ENCODE peak calls at places on chromosomes 11 and 22, in six cellular contexts. One of them, this sample, is unnamed.

GRCh38 chr22:26482171-26482570 is 1.4 kb downstream of the HPS4 start:
- DNase-seq in naive thymus-derived CD4-positive, alpha-beta T cell: no peak
- DNase-seq in cardiac fibroblast: no peak
- DNase-seq in stimulated activated CD4-positive, alpha-beta T cell treated with anti-CD3 and anti-CD28 coated beads, Interleukin-1b, Interleukin-23, amount 100 ng/mL, for 1 hour: no peak
- DNase-seq in activated CD8-positive, alpha-beta memory T cell treated with anti-CD3 and anti-CD28 coated beads for 1 hour: no peak
- DNase-seq in AG09309: no peak
- DNase-seq in this sample: no peak

GRCh38 chr11:20634044-20634443 is 34.6 kb downstream of the SLC6A5 start:
- DNase-seq in cardiac fibroblast: no peak
- DNase-seq in AG09309: no peak
- DNase-seq in stimulated activated CD4-positive, alpha-beta T cell treated with anti-CD3 and anti-CD28 coated beads, Interleukin-1b, Interleukin-23, amount 100 ng/mL, for 1 hour: no peak
- DNase-seq in naive thymus-derived CD4-positive, alpha-beta T cell: no peak
- DNase-seq in activated CD8-positive, alpha-beta memory T cell treated with anti-CD3 and anti-CD28 coated beads for 1 hour: no peak
- DNase-seq in this sample: peak

GRCh38 chr22:30636226-30637077 is 871 bp downstream of the SLC35E4 start:
- DNase-seq in cardiac fibroblast: no peak
- DNase-seq in AG09309: no peak
- DNase-seq in stimulated activated CD4-positive, alpha-beta T cell treated with anti-CD3 and anti-CD28 coated beads, Interleukin-1b, Interleukin-23, amount 100 ng/mL, for 1 hour: no peak
- DNase-seq in activated CD8-positive, alpha-beta memory T cell treated with anti-CD3 and anti-CD28 coated beads for 1 hour: no peak
- DNase-seq in naive thymus-derived CD4-positive, alpha-beta T cell: peak
- DNase-seq in this sample: no peak

GRCh38 chr22:19065298-19065859 is 56.8 kb downstream of the DGCR2 start:
- DNase-seq in cardiac fibroblast: no peak
- DNase-seq in AG09309: no peak
- DNase-seq in stimulated activated CD4-positive, alpha-beta T cell treated with anti-CD3 and anti-CD28 coated beads, Interleukin-1b, Interleukin-23, amount 100 ng/mL, for 1 hour: no peak
- DNase-seq in activated CD8-positive, alpha-beta memory T cell treated with anti-CD3 and anti-CD28 coated beads for 1 hour: no peak
- DNase-seq in naive thymus-derived CD4-positive, alpha-beta T cell: no peak
- DNase-seq in this sample: no peak

GRCh38 chr11:35994421-35994820 is 50.6 kb downstream of the LDLRAD3 start:
- DNase-seq in AG09309: no peak
- DNase-seq in stimulated activated CD4-positive, alpha-beta T cell treated with anti-CD3 and anti-CD28 coated beads, Interleukin-1b, Interleukin-23, amount 100 ng/mL, for 1 hour: no peak
- DNase-seq in cardiac fibroblast: no peak
- DNase-seq in activated CD8-positive, alpha-beta memory T cell treated with anti-CD3 and anti-CD28 coated beads for 1 hour: no peak
- DNase-seq in naive thymus-derived CD4-positive, alpha-beta T cell: no peak
- DNase-seq in this sample: no peak

GRCh38 chr11:109378049-109378448 is 43.9 kb upstream of the C11orf87 start:
- DNase-seq in stimulated activated CD4-positive, alpha-beta T cell treated with anti-CD3 and anti-CD28 coated beads, Interleukin-1b, Interleukin-23, amount 100 ng/mL, for 1 hour: no peak
- DNase-seq in activated CD8-positive, alpha-beta memory T cell treated with anti-CD3 and anti-CD28 coated beads for 1 hour: no peak
- DNase-seq in cardiac fibroblast: no peak
- DNase-seq in naive thymus-derived CD4-positive, alpha-beta T cell: no peak
- DNase-seq in AG09309: no peak
- DNase-seq in this sample: no peak

GRCh38 chr11:36186340-36186739 is 102.9 kb downstream of the COMMD9 start:
- DNase-seq in activated CD8-positive, alpha-beta memory T cell treated with anti-CD3 and anti-CD28 coated beads for 1 hour: no peak
- DNase-seq in AG09309: peak
- DNase-seq in stimulated activated CD4-positive, alpha-beta T cell treated with anti-CD3 and anti-CD28 coated beads, Interleukin-1b, Interleukin-23, amount 100 ng/mL, for 1 hour: no peak
- DNase-seq in cardiac fibroblast: peak
- DNase-seq in naive thymus-derived CD4-positive, alpha-beta T cell: no peak
- DNase-seq in this sample: no peak

GRCh38 chr11:111733009-111733408 is 33.2 kb downstream of the PPP2R1B start:
- DNase-seq in AG09309: peak
- DNase-seq in cardiac fibroblast: peak
- DNase-seq in stimulated activated CD4-positive, alpha-beta T cell treated with anti-CD3 and anti-CD28 coated beads, Interleukin-1b, Interleukin-23, amount 100 ng/mL, for 1 hour: no peak
- DNase-seq in activated CD8-positive, alpha-beta memory T cell treated with anti-CD3 and anti-CD28 coated beads for 1 hour: no peak
- DNase-seq in naive thymus-derived CD4-positive, alpha-beta T cell: no peak
- DNase-seq in this sample: no peak

GRCh38 chr11:120324932-120325810 is at the start of gene TLCD5:
- DNase-seq in AG09309: no peak
- DNase-seq in stimulated activated CD4-positive, alpha-beta T cell treated with anti-CD3 and anti-CD28 coated beads, Interleukin-1b, Interleukin-23, amount 100 ng/mL, for 1 hour: no peak
- DNase-seq in activated CD8-positive, alpha-beta memory T cell treated with anti-CD3 and anti-CD28 coated beads for 1 hour: no peak
- DNase-seq in naive thymus-derived CD4-positive, alpha-beta T cell: no peak
- DNase-seq in cardiac fibroblast: peak
- DNase-seq in this sample: peak

GRCh38 chr11:9893474-9893873 is 229.6 kb downstream of the SWAP70 start:
- DNase-seq in AG09309: no peak
- DNase-seq in activated CD8-positive, alpha-beta memory T cell treated with anti-CD3 and anti-CD28 coated beads for 1 hour: no peak
- DNase-seq in stimulated activated CD4-positive, alpha-beta T cell treated with anti-CD3 and anti-CD28 coated beads, Interleukin-1b, Interleukin-23, amount 100 ng/mL, for 1 hour: no peak
- DNase-seq in cardiac fibroblast: no peak
- DNase-seq in naive thymus-derived CD4-positive, alpha-beta T cell: no peak
- DNase-seq in this sample: no peak

GRCh38 chr22:19998232-19998951 is 18.2 kb downstream of the ARVCF start:
- DNase-seq in naive thymus-derived CD4-positive, alpha-beta T cell: no peak
- DNase-seq in stimulated activated CD4-positive, alpha-beta T cell treated with anti-CD3 and anti-CD28 coated beads, Interleukin-1b, Interleukin-23, amount 100 ng/mL, for 1 hour: no peak
- DNase-seq in activated CD8-positive, alpha-beta memory T cell treated with anti-CD3 and anti-CD28 coated beads for 1 hour: no peak
- DNase-seq in cardiac fibroblast: no peak
- DNase-seq in AG09309: no peak
- DNase-seq in this sample: no peak

GRCh38 chr11:47270331-47271271 is 668 bp downstream of the MADD start:
- DNase-seq in naive thymus-derived CD4-positive, alpha-beta T cell: peak
- DNase-seq in cardiac fibroblast: peak
- DNase-seq in AG09309: no peak
- DNase-seq in stimulated activated CD4-positive, alpha-beta T cell treated with anti-CD3 and anti-CD28 coated beads, Interleukin-1b, Interleukin-23, amount 100 ng/mL, for 1 hour: no peak
- DNase-seq in activated CD8-positive, alpha-beta memory T cell treated with anti-CD3 and anti-CD28 coated beads for 1 hour: no peak
- DNase-seq in this sample: peak

GRCh38 chr22:43276311-43276710 is 66.9 kb downstream of the SCUBE1 start:
- DNase-seq in stimulated activated CD4-positive, alpha-beta T cell treated with anti-CD3 and anti-CD28 coated beads, Interleukin-1b, Interleukin-23, amount 100 ng/mL, for 1 hour: no peak
- DNase-seq in AG09309: no peak
- DNase-seq in activated CD8-positive, alpha-beta memory T cell treated with anti-CD3 and anti-CD28 coated beads for 1 hour: no peak
- DNase-seq in cardiac fibroblast: no peak
- DNase-seq in naive thymus-derived CD4-positive, alpha-beta T cell: no peak
- DNase-seq in this sample: no peak

GRCh38 chr11:57399928-57400578 is 9.6 kb upstream of the PRG2 start:
- DNase-seq in activated CD8-positive, alpha-beta memory T cell treated with anti-CD3 and anti-CD28 coated beads for 1 hour: no peak
- DNase-seq in cardiac fibroblast: no peak
- DNase-seq in stimulated activated CD4-positive, alpha-beta T cell treated with anti-CD3 and anti-CD28 coated beads, Interleukin-1b, Interleukin-23, amount 100 ng/mL, for 1 hour: no peak
- DNase-seq in naive thymus-derived CD4-positive, alpha-beta T cell: no peak
- DNase-seq in AG09309: no peak
- DNase-seq in this sample: no peak

GRCh38 chr11:34425360-34425759 is 13.4 kb upstream of the CAT start:
- DNase-seq in stimulated activated CD4-positive, alpha-beta T cell treated with anti-CD3 and anti-CD28 coated beads, Interleukin-1b, Interleukin-23, amount 100 ng/mL, for 1 hour: no peak
- DNase-seq in activated CD8-positive, alpha-beta memory T cell treated with anti-CD3 and anti-CD28 coated beads for 1 hour: no peak
- DNase-seq in cardiac fibroblast: no peak
- DNase-seq in AG09309: no peak
- DNase-seq in naive thymus-derived CD4-positive, alpha-beta T cell: no peak
- DNase-seq in this sample: no peak

GRCh38 chr11:6371825-6372224 is 18.4 kb upstream of the SMPD1 start:
- DNase-seq in naive thymus-derived CD4-positive, alpha-beta T cell: no peak
- DNase-seq in stimulated activated CD4-positive, alpha-beta T cell treated with anti-CD3 and anti-CD28 coated beads, Interleukin-1b, Interleukin-23, amount 100 ng/mL, for 1 hour: no peak
- DNase-seq in cardiac fibroblast: no peak
- DNase-seq in AG09309: no peak
- DNase-seq in activated CD8-positive, alpha-beta memory T cell treated with anti-CD3 and anti-CD28 coated beads for 1 hour: no peak
- DNase-seq in this sample: no peak

GRCh38 chr11:18459634-18460033 is 4.0 kb downstream of the LDHAL6A start:
- DNase-seq in cardiac fibroblast: no peak
- DNase-seq in stimulated activated CD4-positive, alpha-beta T cell treated with anti-CD3 and anti-CD28 coated beads, Interleukin-1b, Interleukin-23, amount 100 ng/mL, for 1 hour: no peak
- DNase-seq in naive thymus-derived CD4-positive, alpha-beta T cell: no peak
- DNase-seq in AG09309: no peak
- DNase-seq in activated CD8-positive, alpha-beta memory T cell treated with anti-CD3 and anti-CD28 coated beads for 1 hour: no peak
- DNase-seq in this sample: no peak

GRCh38 chr11:33685061-33685460 is 15.6 kb downstream of the C11orf91 start:
- DNase-seq in naive thymus-derived CD4-positive, alpha-beta T cell: no peak
- DNase-seq in cardiac fibroblast: no peak
- DNase-seq in stimulated activated CD4-positive, alpha-beta T cell treated with anti-CD3 and anti-CD28 coated beads, Interleukin-1b, Interleukin-23, amount 100 ng/mL, for 1 hour: no peak
- DNase-seq in AG09309: no peak
- DNase-seq in activated CD8-positive, alpha-beta memory T cell treated with anti-CD3 and anti-CD28 coated beads for 1 hour: no peak
- DNase-seq in this sample: no peak

GRCh38 chr11:58629857-58630256 is 7.4 kb downstream of the CNTF start:
- DNase-seq in naive thymus-derived CD4-positive, alpha-beta T cell: peak
- DNase-seq in AG09309: peak
- DNase-seq in stimulated activated CD4-positive, alpha-beta T cell treated with anti-CD3 and anti-CD28 coated beads, Interleukin-1b, Interleukin-23, amount 100 ng/mL, for 1 hour: no peak
- DNase-seq in cardiac fibroblast: peak
- DNase-seq in activated CD8-positive, alpha-beta memory T cell treated with anti-CD3 and anti-CD28 coated beads for 1 hour: no peak
- DNase-seq in this sample: peak

GRCh38 chr11:77155556-77156130 is 27.6 kb downstream of the MYO7A start:
- DNase-seq in activated CD8-positive, alpha-beta memory T cell treated with anti-CD3 and anti-CD28 coated beads for 1 hour: no peak
- DNase-seq in AG09309: no peak
- DNase-seq in naive thymus-derived CD4-positive, alpha-beta T cell: no peak
- DNase-seq in cardiac fibroblast: no peak
- DNase-seq in stimulated activated CD4-positive, alpha-beta T cell treated with anti-CD3 and anti-CD28 coated beads, Interleukin-1b, Interleukin-23, amount 100 ng/mL, for 1 hour: no peak
- DNase-seq in this sample: no peak

GRCh38 chr11:17352925-17353227 is 1.3 kb downstream of the NCR3LG1 start:
- DNase-seq in naive thymus-derived CD4-positive, alpha-beta T cell: peak
- DNase-seq in AG09309: no peak
- DNase-seq in stimulated activated CD4-positive, alpha-beta T cell treated with anti-CD3 and anti-CD28 coated beads, Interleukin-1b, Interleukin-23, amount 100 ng/mL, for 1 hour: no peak
- DNase-seq in activated CD8-positive, alpha-beta memory T cell treated with anti-CD3 and anti-CD28 coated beads for 1 hour: peak
- DNase-seq in cardiac fibroblast: peak
- DNase-seq in this sample: peak

GRCh38 chr11:9142732-9143131 is 51.3 kb upstream of the SCUBE2 start:
- DNase-seq in AG09309: no peak
- DNase-seq in naive thymus-derived CD4-positive, alpha-beta T cell: no peak
- DNase-seq in activated CD8-positive, alpha-beta memory T cell treated with anti-CD3 and anti-CD28 coated beads for 1 hour: no peak
- DNase-seq in stimulated activated CD4-positive, alpha-beta T cell treated with anti-CD3 and anti-CD28 coated beads, Interleukin-1b, Interleukin-23, amount 100 ng/mL, for 1 hour: no peak
- DNase-seq in cardiac fibroblast: no peak
- DNase-seq in this sample: no peak

GRCh38 chr11:985848-986247 is 50.7 kb downstream of the MUC6 start:
- DNase-seq in activated CD8-positive, alpha-beta memory T cell treated with anti-CD3 and anti-CD28 coated beads for 1 hour: no peak
- DNase-seq in stimulated activated CD4-positive, alpha-beta T cell treated with anti-CD3 and anti-CD28 coated beads, Interleukin-1b, Interleukin-23, amount 100 ng/mL, for 1 hour: no peak
- DNase-seq in cardiac fibroblast: no peak
- DNase-seq in naive thymus-derived CD4-positive, alpha-beta T cell: no peak
- DNase-seq in AG09309: no peak
- DNase-seq in this sample: no peak

GRCh38 chr11:64186205-64187165 is 514 bp downstream of the STIP1 start:
- DNase-seq in naive thymus-derived CD4-positive, alpha-beta T cell: peak
- DNase-seq in stimulated activated CD4-positive, alpha-beta T cell treated with anti-CD3 and anti-CD28 coated beads, Interleukin-1b, Interleukin-23, amount 100 ng/mL, for 1 hour: no peak
- DNase-seq in AG09309: no peak
- DNase-seq in activated CD8-positive, alpha-beta memory T cell treated with anti-CD3 and anti-CD28 coated beads for 1 hour: no peak
- DNase-seq in cardiac fibroblast: no peak
- DNase-seq in this sample: no peak

GRCh38 chr11:6201486-6201885 is 2.5 kb downstream of the OR52W1 start:
- DNase-seq in activated CD8-positive, alpha-beta memory T cell treated with anti-CD3 and anti-CD28 coated beads for 1 hour: no peak
- DNase-seq in AG09309: peak
- DNase-seq in naive thymus-derived CD4-positive, alpha-beta T cell: no peak
- DNase-seq in cardiac fibroblast: peak
- DNase-seq in stimulated activated CD4-positive, alpha-beta T cell treated with anti-CD3 and anti-CD28 coated beads, Interleukin-1b, Interleukin-23, amount 100 ng/mL, for 1 hour: no peak
- DNase-seq in this sample: no peak

GRCh38 chr22:37109242-37109917 is at the start of gene TMPRSS6:
- DNase-seq in stimulated activated CD4-positive, alpha-beta T cell treated with anti-CD3 and anti-CD28 coated beads, Interleukin-1b, Interleukin-23, amount 100 ng/mL, for 1 hour: no peak
- DNase-seq in naive thymus-derived CD4-positive, alpha-beta T cell: no peak
- DNase-seq in AG09309: no peak
- DNase-seq in cardiac fibroblast: no peak
- DNase-seq in activated CD8-positive, alpha-beta memory T cell treated with anti-CD3 and anti-CD28 coated beads for 1 hour: no peak
- DNase-seq in this sample: no peak

GRCh38 chr11:42707541-42707940 is 604.3 kb upstream of the API5 start:
- DNase-seq in naive thymus-derived CD4-positive, alpha-beta T cell: no peak
- DNase-seq in cardiac fibroblast: no peak
- DNase-seq in AG09309: no peak
- DNase-seq in activated CD8-positive, alpha-beta memory T cell treated with anti-CD3 and anti-CD28 coated beads for 1 hour: no peak
- DNase-seq in stimulated activated CD4-positive, alpha-beta T cell treated with anti-CD3 and anti-CD28 coated beads, Interleukin-1b, Interleukin-23, amount 100 ng/mL, for 1 hour: no peak
- DNase-seq in this sample: no peak

GRCh38 chr11:104870910-104871309 is 27.4 kb downstream of the CASP12 start:
- DNase-seq in naive thymus-derived CD4-positive, alpha-beta T cell: no peak
- DNase-seq in activated CD8-positive, alpha-beta memory T cell treated with anti-CD3 and anti-CD28 coated beads for 1 hour: no peak
- DNase-seq in stimulated activated CD4-positive, alpha-beta T cell treated with anti-CD3 and anti-CD28 coated beads, Interleukin-1b, Interleukin-23, amount 100 ng/mL, for 1 hour: no peak
- DNase-seq in AG09309: peak
- DNase-seq in cardiac fibroblast: peak
- DNase-seq in this sample: no peak

GRCh38 chr22:22872722-22873708 is 14.6 kb upstream of the IGLL5 start:
- DNase-seq in stimulated activated CD4-positive, alpha-beta T cell treated with anti-CD3 and anti-CD28 coated beads, Interleukin-1b, Interleukin-23, amount 100 ng/mL, for 1 hour: no peak
- DNase-seq in activated CD8-positive, alpha-beta memory T cell treated with anti-CD3 and anti-CD28 coated beads for 1 hour: no peak
- DNase-seq in naive thymus-derived CD4-positive, alpha-beta T cell: no peak
- DNase-seq in cardiac fibroblast: no peak
- DNase-seq in AG09309: no peak
- DNase-seq in this sample: peak

GRCh38 chr11:117874910-117875396 is 1.5 kb downstream of the FXYD6 start:
- DNase-seq in activated CD8-positive, alpha-beta memory T cell treated with anti-CD3 and anti-CD28 coated beads for 1 hour: no peak
- DNase-seq in stimulated activated CD4-positive, alpha-beta T cell treated with anti-CD3 and anti-CD28 coated beads, Interleukin-1b, Interleukin-23, amount 100 ng/mL, for 1 hour: no peak
- DNase-seq in cardiac fibroblast: no peak
- DNase-seq in AG09309: no peak
- DNase-seq in naive thymus-derived CD4-positive, alpha-beta T cell: no peak
- DNase-seq in this sample: no peak

GRCh38 chr11:12393691-12394090 is 16.3 kb downstream of the PARVA start:
- DNase-seq in naive thymus-derived CD4-positive, alpha-beta T cell: no peak
- DNase-seq in AG09309: no peak
- DNase-seq in stimulated activated CD4-positive, alpha-beta T cell treated with anti-CD3 and anti-CD28 coated beads, Interleukin-1b, Interleukin-23, amount 100 ng/mL, for 1 hour: no peak
- DNase-seq in activated CD8-positive, alpha-beta memory T cell treated with anti-CD3 and anti-CD28 coated beads for 1 hour: no peak
- DNase-seq in cardiac fibroblast: no peak
- DNase-seq in this sample: no peak

GRCh38 chr11:32333335-32333991 is 101.9 kb downstream of the WT1 start:
- DNase-seq in stimulated activated CD4-positive, alpha-beta T cell treated with anti-CD3 and anti-CD28 coated beads, Interleukin-1b, Interleukin-23, amount 100 ng/mL, for 1 hour: no peak
- DNase-seq in AG09309: no peak
- DNase-seq in naive thymus-derived CD4-positive, alpha-beta T cell: peak
- DNase-seq in cardiac fibroblast: peak
- DNase-seq in activated CD8-positive, alpha-beta memory T cell treated with anti-CD3 and anti-CD28 coated beads for 1 hour: no peak
- DNase-seq in this sample: no peak

GRCh38 chr22:20234314-20234682 is 33.8 kb downstream of the RTN4R start:
- DNase-seq in activated CD8-positive, alpha-beta memory T cell treated with anti-CD3 and anti-CD28 coated beads for 1 hour: no peak
- DNase-seq in cardiac fibroblast: no peak
- DNase-seq in AG09309: no peak
- DNase-seq in stimulated activated CD4-positive, alpha-beta T cell treated with anti-CD3 and anti-CD28 coated beads, Interleukin-1b, Interleukin-23, amount 100 ng/mL, for 1 hour: no peak
- DNase-seq in naive thymus-derived CD4-positive, alpha-beta T cell: no peak
- DNase-seq in this sample: no peak

GRCh38 chr22:38718414-38718813 is 12.7 kb downstream of the GTPBP1 start:
- DNase-seq in naive thymus-derived CD4-positive, alpha-beta T cell: no peak
- DNase-seq in AG09309: no peak
- DNase-seq in activated CD8-positive, alpha-beta memory T cell treated with anti-CD3 and anti-CD28 coated beads for 1 hour: no peak
- DNase-seq in stimulated activated CD4-positive, alpha-beta T cell treated with anti-CD3 and anti-CD28 coated beads, Interleukin-1b, Interleukin-23, amount 100 ng/mL, for 1 hour: no peak
- DNase-seq in cardiac fibroblast: peak
- DNase-seq in this sample: no peak

GRCh38 chr11:2517016-2517385 is 72.2 kb downstream of the KCNQ1 start:
- DNase-seq in AG09309: no peak
- DNase-seq in cardiac fibroblast: no peak
- DNase-seq in stimulated activated CD4-positive, alpha-beta T cell treated with anti-CD3 and anti-CD28 coated beads, Interleukin-1b, Interleukin-23, amount 100 ng/mL, for 1 hour: no peak
- DNase-seq in naive thymus-derived CD4-positive, alpha-beta T cell: no peak
- DNase-seq in activated CD8-positive, alpha-beta memory T cell treated with anti-CD3 and anti-CD28 coated beads for 1 hour: no peak
- DNase-seq in this sample: no peak

GRCh38 chr11:133038850-133039249 is 493.5 kb downstream of the OPCML start:
- DNase-seq in cardiac fibroblast: no peak
- DNase-seq in activated CD8-positive, alpha-beta memory T cell treated with anti-CD3 and anti-CD28 coated beads for 1 hour: no peak
- DNase-seq in stimulated activated CD4-positive, alpha-beta T cell treated with anti-CD3 and anti-CD28 coated beads, Interleukin-1b, Interleukin-23, amount 100 ng/mL, for 1 hour: no peak
- DNase-seq in AG09309: no peak
- DNase-seq in naive thymus-derived CD4-positive, alpha-beta T cell: no peak
- DNase-seq in this sample: no peak